ENCODE peak calls at places on chromosomes 11 and 22, in five cellular contexts. One of them, this sample, is unnamed.

GRCh38 chr22:36386351-36386899 is 1.3 kb downstream of the MYH9 start:
- DNase-seq in mesenchymal stem cell: peak
- DNase-seq in neuronal stem cell: no peak
- DNase-seq in H9: no peak
- DNase-seq in H1: no peak
- DNase-seq in this sample: peak

GRCh38 chr11:108472681-108473080 is 5.4 kb upstream of the C11orf65 start:
- DNase-seq in mesenchymal stem cell: no peak
- DNase-seq in neuronal stem cell: no peak
- DNase-seq in H9: no peak
- DNase-seq in H1: no peak
- DNase-seq in this sample: peak

GRCh38 chr11:47332791-47333525 is 19.5 kb downstream of the MYBPC3 start:
- DNase-seq in mesenchymal stem cell: no peak
- DNase-seq in neuronal stem cell: no peak
- DNase-seq in H9: no peak
- DNase-seq in H1: no peak
- DNase-seq in this sample: no peak

GRCh38 chr22:44270556-44270880 is 42.2 kb downstream of the SHISAL1 start:
- DNase-seq in mesenchymal stem cell: no peak
- DNase-seq in neuronal stem cell: no peak
- DNase-seq in H9: no peak
- DNase-seq in H1: no peak
- DNase-seq in this sample: no peak

GRCh38 chr11:765025-765801 is 12.1 kb downstream of the GATD1 start:
- DNase-seq in mesenchymal stem cell: peak
- DNase-seq in neuronal stem cell: no peak
- DNase-seq in H9: peak
- DNase-seq in H1: peak
- DNase-seq in this sample: peak

GRCh38 chr11:75103380-75104026 is 6.8 kb upstream of the OR2AT4 start:
- DNase-seq in mesenchymal stem cell: peak
- DNase-seq in neuronal stem cell: no peak
- DNase-seq in H9: no peak
- DNase-seq in H1: no peak
- DNase-seq in this sample: no peak

GRCh38 chr11:104487035-104487775 is 323.3 kb upstream of the PDGFD start:
- DNase-seq in mesenchymal stem cell: peak
- DNase-seq in neuronal stem cell: no peak
- DNase-seq in H9: no peak
- DNase-seq in H1: no peak
- DNase-seq in this sample: no peak

GRCh38 chr22:49100316-49100715 is 727.4 kb downstream of the BRD1 start:
- DNase-seq in mesenchymal stem cell: no peak
- DNase-seq in neuronal stem cell: no peak
- DNase-seq in H9: no peak
- DNase-seq in H1: no peak
- DNase-seq in this sample: no peak

GRCh38 chr11:57283231-57283990 is 41.3 kb downstream of the TNKS1BP1 start:
- DNase-seq in mesenchymal stem cell: no peak
- DNase-seq in neuronal stem cell: no peak
- DNase-seq in H9: peak
- DNase-seq in H1: no peak
- DNase-seq in this sample: no peak

GRCh38 chr11:89477175-89477574 is 14.0 kb downstream of the NOX4 start:
- DNase-seq in mesenchymal stem cell: no peak
- DNase-seq in neuronal stem cell: no peak
- DNase-seq in H9: peak
- DNase-seq in H1: no peak
- DNase-seq in this sample: peak

GRCh38 chr11:18700375-18700774 is 1.8 kb downstream of the TMEM86A start:
- DNase-seq in mesenchymal stem cell: peak
- DNase-seq in neuronal stem cell: no peak
- DNase-seq in H9: no peak
- DNase-seq in H1: no peak
- DNase-seq in this sample: no peak

GRCh38 chr22:23402275-23403151 is 177.6 kb downstream of the IGLL1 start:
- DNase-seq in mesenchymal stem cell: peak
- DNase-seq in neuronal stem cell: peak
- DNase-seq in H9: peak
- DNase-seq in H1: peak
- DNase-seq in this sample: peak

GRCh38 chr11:132943737-132944556 is 588.4 kb downstream of the OPCML start:
- DNase-seq in mesenchymal stem cell: no peak
- DNase-seq in neuronal stem cell: peak
- DNase-seq in H9: peak
- DNase-seq in H1: peak
- DNase-seq in this sample: no peak

GRCh38 chr11:36409152-36409713 is 100.8 kb downstream of the TRAF6 start:
- DNase-seq in mesenchymal stem cell: peak
- DNase-seq in neuronal stem cell: no peak
- DNase-seq in H9: no peak
- DNase-seq in H1: no peak
- DNase-seq in this sample: no peak

GRCh38 chr22:43152355-43153071 is 1.2 kb downstream of the TSPO start:
- DNase-seq in mesenchymal stem cell: peak
- DNase-seq in neuronal stem cell: no peak
- DNase-seq in H9: no peak
- DNase-seq in H1: peak
- DNase-seq in this sample: peak

GRCh38 chr22:50548913-50549790 is 3.5 kb downstream of the KLHDC7B start:
- DNase-seq in mesenchymal stem cell: no peak
- DNase-seq in neuronal stem cell: no peak
- DNase-seq in H9: no peak
- DNase-seq in H1: peak
- DNase-seq in this sample: no peak

GRCh38 chr11:115941481-115941993 is 437.3 kb upstream of the CADM1 start:
- DNase-seq in mesenchymal stem cell: peak
- DNase-seq in neuronal stem cell: no peak
- DNase-seq in H9: no peak
- DNase-seq in H1: no peak
- DNase-seq in this sample: peak

GRCh38 chr11:64571050-64571409 is 20.0 kb upstream of the SLC22A12 start:
- DNase-seq in mesenchymal stem cell: no peak
- DNase-seq in neuronal stem cell: no peak
- DNase-seq in H9: no peak
- DNase-seq in H1: no peak
- DNase-seq in this sample: no peak

GRCh38 chr11:18723991-18724390 is 2.0 kb downstream of the IGSF22 start:
- DNase-seq in mesenchymal stem cell: no peak
- DNase-seq in neuronal stem cell: no peak
- DNase-seq in H9: no peak
- DNase-seq in H1: no peak
- DNase-seq in this sample: no peak

GRCh38 chr11:95239871-95240648 is 9.1 kb upstream of the SESN3 start:
- DNase-seq in mesenchymal stem cell: no peak
- DNase-seq in neuronal stem cell: no peak
- DNase-seq in H9: no peak
- DNase-seq in H1: no peak
- DNase-seq in this sample: no peak

GRCh38 chr22:49179175-49179574 is 648.5 kb downstream of the BRD1 start:
- DNase-seq in mesenchymal stem cell: no peak
- DNase-seq in neuronal stem cell: no peak
- DNase-seq in H9: no peak
- DNase-seq in H1: no peak
- DNase-seq in this sample: no peak

GRCh38 chr11:120034176-120034575 is 103.7 kb downstream of the TRIM29 start:
- DNase-seq in mesenchymal stem cell: no peak
- DNase-seq in neuronal stem cell: no peak
- DNase-seq in H9: no peak
- DNase-seq in H1: peak
- DNase-seq in this sample: no peak

GRCh38 chr11:59199546-59200420 is 12.9 kb downstream of the MPEG1 start:
- DNase-seq in mesenchymal stem cell: no peak
- DNase-seq in neuronal stem cell: no peak
- DNase-seq in H9: no peak
- DNase-seq in H1: no peak
- DNase-seq in this sample: no peak

GRCh38 chr11:126839496-126839895 is 161.1 kb downstream of the KIRREL3 start:
- DNase-seq in mesenchymal stem cell: no peak
- DNase-seq in neuronal stem cell: no peak
- DNase-seq in H9: no peak
- DNase-seq in H1: no peak
- DNase-seq in this sample: no peak

GRCh38 chr11:62435741-62436485 is 17.1 kb downstream of the SCGB1A1 start:
- DNase-seq in mesenchymal stem cell: no peak
- DNase-seq in neuronal stem cell: no peak
- DNase-seq in H9: no peak
- DNase-seq in H1: no peak
- DNase-seq in this sample: no peak

GRCh38 chr11:8022876-8023275 is 35.7 kb downstream of the EIF3F start:
- DNase-seq in mesenchymal stem cell: no peak
- DNase-seq in neuronal stem cell: no peak
- DNase-seq in H9: peak
- DNase-seq in H1: peak
- DNase-seq in this sample: no peak

GRCh38 chr11:73344191-73344607 is 32.0 kb upstream of the RELT start:
- DNase-seq in mesenchymal stem cell: no peak
- DNase-seq in neuronal stem cell: no peak
- DNase-seq in H9: no peak
- DNase-seq in H1: no peak
- DNase-seq in this sample: no peak

GRCh38 chr11:128467610-128468041 is 119.7 kb downstream of the ETS1 start:
- DNase-seq in mesenchymal stem cell: peak
- DNase-seq in neuronal stem cell: no peak
- DNase-seq in H9: no peak
- DNase-seq in H1: no peak
- DNase-seq in this sample: peak

GRCh38 chr22:20563941-20564371 is 56.5 kb downstream of the MED15 start:
- DNase-seq in mesenchymal stem cell: no peak
- DNase-seq in neuronal stem cell: no peak
- DNase-seq in H9: no peak
- DNase-seq in H1: no peak
- DNase-seq in this sample: no peak

GRCh38 chr22:20562607-20563463 is 55.4 kb downstream of the MED15 start:
- DNase-seq in mesenchymal stem cell: no peak
- DNase-seq in neuronal stem cell: no peak
- DNase-seq in H9: no peak
- DNase-seq in H1: no peak
- DNase-seq in this sample: no peak

GRCh38 chr22:20560716-20561115 is 53.3 kb downstream of the MED15 start:
- DNase-seq in mesenchymal stem cell: no peak
- DNase-seq in neuronal stem cell: no peak
- DNase-seq in H9: no peak
- DNase-seq in H1: no peak
- DNase-seq in this sample: no peak

GRCh38 chr22:20563464-20563906 is 56.1 kb downstream of the MED15 start:
- DNase-seq in mesenchymal stem cell: no peak
- DNase-seq in neuronal stem cell: no peak
- DNase-seq in H9: no peak
- DNase-seq in H1: no peak
- DNase-seq in this sample: no peak

DNA sequence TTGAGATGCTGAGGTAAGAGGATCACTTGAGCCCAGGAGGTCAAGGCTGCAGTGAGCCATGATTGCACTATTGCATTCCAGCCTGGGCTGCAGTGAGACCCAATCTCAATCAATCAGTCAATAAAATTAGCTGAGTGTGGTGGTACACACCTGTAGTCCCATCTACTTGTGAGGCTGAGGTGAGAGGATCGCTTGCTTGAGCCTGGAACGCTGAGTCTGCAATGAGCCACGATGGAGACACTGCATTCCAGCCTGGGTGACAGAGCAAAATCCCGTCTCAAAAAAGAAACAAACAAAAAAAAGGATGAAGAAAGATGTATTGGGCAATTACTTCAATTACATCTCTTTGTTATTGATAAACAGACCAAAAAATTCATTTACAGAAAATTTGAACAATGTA is 54.5 kb downstream of the MED15 start:
- DNase-seq in mesenchymal stem cell: no peak
- DNase-seq in neuronal stem cell: no peak
- DNase-seq in H9: no peak
- DNase-seq in H1: no peak
- DNase-seq in this sample: no peak
- H2BK12ac ChIP-seq in mesenchymal stem cell: no peak
- H2BK12ac ChIP-seq in neuronal stem cell: no peak
- H2BK12ac ChIP-seq in H9: no peak
- H2BK12ac ChIP-seq in H1: no peak
- H2BK12ac ChIP-seq in this sample: no peak

DNA sequence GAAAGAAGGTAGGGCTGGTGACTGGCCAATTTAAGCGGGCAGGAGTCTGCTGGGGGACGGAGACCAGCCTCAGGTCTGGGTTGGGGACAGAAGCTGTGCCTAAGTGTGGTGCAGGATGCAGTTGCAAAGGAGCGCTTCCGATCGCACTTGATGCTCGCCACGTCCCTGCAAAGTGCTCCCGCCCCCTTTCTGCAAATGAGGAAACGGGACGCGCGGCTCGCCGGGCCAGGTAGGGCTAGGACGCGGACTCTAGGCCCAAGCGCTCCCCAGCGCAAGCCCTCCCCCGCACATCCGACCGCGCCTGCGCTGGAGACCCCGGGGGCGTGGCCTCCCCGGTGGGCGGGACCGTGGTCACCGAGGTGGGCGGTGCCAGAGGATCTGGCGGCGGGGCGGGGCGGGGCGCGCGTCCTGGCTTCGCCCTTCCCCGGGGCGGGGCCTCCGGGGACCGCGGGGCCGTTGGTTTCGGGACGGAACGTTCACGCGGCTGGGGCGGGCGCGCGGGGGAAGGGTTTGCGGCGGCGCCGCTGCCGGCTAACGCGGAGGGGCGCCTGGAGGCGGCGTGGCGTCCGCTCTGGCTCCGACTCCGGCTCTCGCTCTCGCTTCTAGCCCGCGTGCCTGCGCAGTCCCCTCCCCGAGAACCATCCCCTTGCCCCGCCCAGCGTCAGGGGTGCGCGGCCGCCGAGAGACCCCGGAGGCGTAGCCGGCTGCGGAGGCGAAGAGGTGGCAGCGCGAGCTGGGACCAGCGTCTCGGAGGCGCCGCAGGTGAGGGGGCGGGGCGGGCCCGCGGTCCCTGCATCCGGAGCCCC is at the start of gene FAM118A:
- DNase-seq in mesenchymal stem cell: peak
- DNase-seq in neuronal stem cell: peak
- DNase-seq in H9: peak
- DNase-seq in H1: peak
- DNase-seq in this sample: peak
- H4K8ac ChIP-seq in mesenchymal stem cell: peak
- H4K8ac ChIP-seq in neuronal stem cell: no peak
- H4K8ac ChIP-seq in H9: no peak
- H4K8ac ChIP-seq in H1: peak
- H4K8ac ChIP-seq in this sample: peak

DNA sequence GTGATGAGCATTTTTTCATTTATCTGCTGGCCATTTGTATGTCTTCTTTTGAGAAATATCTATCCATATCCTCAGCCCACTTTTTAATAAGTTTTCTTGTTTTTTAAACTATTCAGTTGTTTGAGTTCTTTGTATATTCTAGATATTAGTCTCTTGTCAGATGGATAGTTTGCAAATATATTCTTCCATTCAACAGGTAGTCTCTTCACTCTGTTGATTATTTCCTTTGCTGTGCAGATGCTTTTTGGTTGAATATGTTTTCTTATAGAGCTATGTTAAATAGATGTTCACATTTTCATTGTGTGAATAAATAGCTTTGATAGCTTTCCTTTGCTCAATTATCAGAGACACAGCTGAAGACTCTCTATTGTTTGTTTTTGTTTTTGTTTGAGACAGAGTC is 68.2 kb upstream of the ALKBH3 start:
- DNase-seq in mesenchymal stem cell: no peak
- DNase-seq in neuronal stem cell: no peak
- DNase-seq in H9: no peak
- DNase-seq in H1: no peak
- DNase-seq in this sample: no peak
- H2BK12ac ChIP-seq in mesenchymal stem cell: no peak
- H2BK12ac ChIP-seq in neuronal stem cell: no peak
- H2BK12ac ChIP-seq in H9: no peak
- H2BK12ac ChIP-seq in H1: no peak
- H2BK12ac ChIP-seq in this sample: no peak

GRCh38 chr22:38257170-38257569 is 15.6 kb downstream of the TMEM184B start:
- DNase-seq in mesenchymal stem cell: peak
- DNase-seq in neuronal stem cell: no peak
- DNase-seq in H9: no peak
- DNase-seq in H1: no peak
- DNase-seq in this sample: no peak
- H4K8ac ChIP-seq in mesenchymal stem cell: no peak
- H4K8ac ChIP-seq in neuronal stem cell: no peak
- H4K8ac ChIP-seq in H9: no peak
- H4K8ac ChIP-seq in H1: no peak
- H4K8ac ChIP-seq in this sample: no peak